ENCODE peak calls at places on chromosomes 4 and X, in eight cellular contexts. One of them, this sample, is unnamed.

GRCh38 chr4:148795156-148795864 is 353.1 kb upstream of the NR3C2 start:
- DNase-seq in iris pigment epithelial cell: peak
- DNase-seq in caudate nucleus: no peak
- DNase-seq in NAMALWA: no peak
- DNase-seq in lung: peak
- DNase-seq in posterior cingulate gyrus: no peak
- DNase-seq in activated gamma-delta T cell treated with anti-CD3 and anti-CD28 coated beads, Interleukin-2, amount 50 U/mL, for 16 hours: no peak
- DNase-seq in GM12865: no peak
- DNase-seq in this sample: no peak

GRCh38 chrX:154809939-154810665 is 4.8 kb upstream of the MPP1 start:
- DNase-seq in iris pigment epithelial cell: peak
- DNase-seq in caudate nucleus: no peak
- DNase-seq in NAMALWA: no peak
- DNase-seq in lung: no peak
- DNase-seq in posterior cingulate gyrus: no peak
- DNase-seq in activated gamma-delta T cell treated with anti-CD3 and anti-CD28 coated beads, Interleukin-2, amount 50 U/mL, for 16 hours: no peak
- DNase-seq in GM12865: no peak
- DNase-seq in this sample: no peak

GRCh38 chr4:102339018-102339417 is 6.3 kb downstream of the SLC39A8 start:
- DNase-seq in iris pigment epithelial cell: no peak
- DNase-seq in caudate nucleus: no peak
- DNase-seq in NAMALWA: no peak
- DNase-seq in lung: no peak
- DNase-seq in posterior cingulate gyrus: no peak
- DNase-seq in activated gamma-delta T cell treated with anti-CD3 and anti-CD28 coated beads, Interleukin-2, amount 50 U/mL, for 16 hours: no peak
- DNase-seq in GM12865: no peak
- DNase-seq in this sample: no peak

GRCh38 chr4:41360214-41360910 is 103.6 kb downstream of the UCHL1 start:
- DNase-seq in iris pigment epithelial cell: peak
- DNase-seq in caudate nucleus: peak
- DNase-seq in NAMALWA: no peak
- DNase-seq in lung: peak
- DNase-seq in posterior cingulate gyrus: peak
- DNase-seq in activated gamma-delta T cell treated with anti-CD3 and anti-CD28 coated beads, Interleukin-2, amount 50 U/mL, for 16 hours: no peak
- DNase-seq in GM12865: peak
- DNase-seq in this sample: peak

GRCh38 chrX:108270739-108271396 is 167.4 kb downstream of the COL4A6 start:
- DNase-seq in iris pigment epithelial cell: peak
- DNase-seq in caudate nucleus: no peak
- DNase-seq in NAMALWA: no peak
- DNase-seq in lung: no peak
- DNase-seq in posterior cingulate gyrus: no peak
- DNase-seq in activated gamma-delta T cell treated with anti-CD3 and anti-CD28 coated beads, Interleukin-2, amount 50 U/mL, for 16 hours: no peak
- DNase-seq in GM12865: peak
- DNase-seq in this sample: no peak

GRCh38 chr4:60944070-60944469 is 256.1 kb upstream of the ADGRL3 start:
- DNase-seq in iris pigment epithelial cell: no peak
- DNase-seq in caudate nucleus: no peak
- DNase-seq in NAMALWA: no peak
- DNase-seq in lung: no peak
- DNase-seq in posterior cingulate gyrus: no peak
- DNase-seq in activated gamma-delta T cell treated with anti-CD3 and anti-CD28 coated beads, Interleukin-2, amount 50 U/mL, for 16 hours: no peak
- DNase-seq in GM12865: no peak
- DNase-seq in this sample: no peak

GRCh38 chrX:154378799-154379568 is at the start of gene EMD:
- DNase-seq in iris pigment epithelial cell: peak
- DNase-seq in caudate nucleus: peak
- DNase-seq in NAMALWA: peak
- DNase-seq in lung: peak
- DNase-seq in posterior cingulate gyrus: peak
- DNase-seq in activated gamma-delta T cell treated with anti-CD3 and anti-CD28 coated beads, Interleukin-2, amount 50 U/mL, for 16 hours: peak
- DNase-seq in GM12865: peak
- DNase-seq in this sample: peak

GRCh38 chr4:187602339-187603092 is 393.1 kb upstream of the ZFP42 start:
- DNase-seq in iris pigment epithelial cell: peak
- DNase-seq in caudate nucleus: no peak
- DNase-seq in NAMALWA: no peak
- DNase-seq in lung: no peak
- DNase-seq in posterior cingulate gyrus: no peak
- DNase-seq in activated gamma-delta T cell treated with anti-CD3 and anti-CD28 coated beads, Interleukin-2, amount 50 U/mL, for 16 hours: no peak
- DNase-seq in GM12865: no peak
- DNase-seq in this sample: no peak

GRCh38 chr4:44046491-44046890 is 402.1 kb downstream of the KCTD8 start:
- DNase-seq in iris pigment epithelial cell: no peak
- DNase-seq in caudate nucleus: no peak
- DNase-seq in NAMALWA: no peak
- DNase-seq in lung: no peak
- DNase-seq in posterior cingulate gyrus: no peak
- DNase-seq in activated gamma-delta T cell treated with anti-CD3 and anti-CD28 coated beads, Interleukin-2, amount 50 U/mL, for 16 hours: no peak
- DNase-seq in GM12865: no peak
- DNase-seq in this sample: no peak

GRCh38 chr4:41977709-41978108 is 3.8 kb upstream of the DCAF4L1 start:
- DNase-seq in iris pigment epithelial cell: peak
- DNase-seq in caudate nucleus: no peak
- DNase-seq in NAMALWA: no peak
- DNase-seq in lung: no peak
- DNase-seq in posterior cingulate gyrus: no peak
- DNase-seq in activated gamma-delta T cell treated with anti-CD3 and anti-CD28 coated beads, Interleukin-2, amount 50 U/mL, for 16 hours: no peak
- DNase-seq in GM12865: no peak
- DNase-seq in this sample: no peak

GRCh38 chr4:182089326-182089725 is 153.9 kb upstream of the TENM3 start:
- DNase-seq in iris pigment epithelial cell: no peak
- DNase-seq in caudate nucleus: no peak
- DNase-seq in NAMALWA: peak
- DNase-seq in lung: no peak
- DNase-seq in posterior cingulate gyrus: no peak
- DNase-seq in activated gamma-delta T cell treated with anti-CD3 and anti-CD28 coated beads, Interleukin-2, amount 50 U/mL, for 16 hours: no peak
- DNase-seq in GM12865: peak
- DNase-seq in this sample: no peak

GRCh38 chrX:72123471-72124185 is 8.1 kb downstream of the RTL5 start:
- DNase-seq in iris pigment epithelial cell: peak
- DNase-seq in caudate nucleus: no peak
- DNase-seq in NAMALWA: no peak
- DNase-seq in lung: no peak
- DNase-seq in posterior cingulate gyrus: no peak
- DNase-seq in activated gamma-delta T cell treated with anti-CD3 and anti-CD28 coated beads, Interleukin-2, amount 50 U/mL, for 16 hours: no peak
- DNase-seq in GM12865: no peak
- DNase-seq in this sample: no peak

GRCh38 chr4:95572304-95572991 is 23.7 kb upstream of the UNC5C start:
- DNase-seq in iris pigment epithelial cell: peak
- DNase-seq in caudate nucleus: no peak
- DNase-seq in NAMALWA: no peak
- DNase-seq in lung: peak
- DNase-seq in posterior cingulate gyrus: no peak
- DNase-seq in activated gamma-delta T cell treated with anti-CD3 and anti-CD28 coated beads, Interleukin-2, amount 50 U/mL, for 16 hours: no peak
- DNase-seq in GM12865: no peak
- DNase-seq in this sample: no peak

GRCh38 chr4:153643406-153644016 is 40.6 kb upstream of the TLR2 start:
- DNase-seq in iris pigment epithelial cell: peak
- DNase-seq in caudate nucleus: no peak
- DNase-seq in NAMALWA: peak
- DNase-seq in lung: no peak
- DNase-seq in posterior cingulate gyrus: no peak
- DNase-seq in activated gamma-delta T cell treated with anti-CD3 and anti-CD28 coated beads, Interleukin-2, amount 50 U/mL, for 16 hours: no peak
- DNase-seq in GM12865: peak
- DNase-seq in this sample: no peak

GRCh38 chrX:13215729-13216128 is 104.1 kb downstream of the ATXN3L start:
- DNase-seq in iris pigment epithelial cell: peak
- DNase-seq in caudate nucleus: no peak
- DNase-seq in NAMALWA: no peak
- DNase-seq in lung: no peak
- DNase-seq in posterior cingulate gyrus: no peak
- DNase-seq in activated gamma-delta T cell treated with anti-CD3 and anti-CD28 coated beads, Interleukin-2, amount 50 U/mL, for 16 hours: no peak
- DNase-seq in GM12865: no peak
- DNase-seq in this sample: no peak

GRCh38 chr4:54423066-54423465 is 194.0 kb downstream of the PDGFRA start:
- DNase-seq in iris pigment epithelial cell: peak
- DNase-seq in caudate nucleus: no peak
- DNase-seq in NAMALWA: no peak
- DNase-seq in lung: no peak
- DNase-seq in posterior cingulate gyrus: no peak
- DNase-seq in activated gamma-delta T cell treated with anti-CD3 and anti-CD28 coated beads, Interleukin-2, amount 50 U/mL, for 16 hours: no peak
- DNase-seq in GM12865: no peak
- DNase-seq in this sample: no peak

GRCh38 chr4:98613453-98614075 is 44.8 kb downstream of the TSPAN5 start:
- DNase-seq in iris pigment epithelial cell: no peak
- DNase-seq in caudate nucleus: no peak
- DNase-seq in NAMALWA: peak
- DNase-seq in lung: no peak
- DNase-seq in posterior cingulate gyrus: no peak
- DNase-seq in activated gamma-delta T cell treated with anti-CD3 and anti-CD28 coated beads, Interleukin-2, amount 50 U/mL, for 16 hours: no peak
- DNase-seq in GM12865: no peak
- DNase-seq in this sample: no peak

GRCh38 chr4:63302792-63303191 is 1106.5 kb downstream of the TECRL start:
- DNase-seq in iris pigment epithelial cell: no peak
- DNase-seq in caudate nucleus: no peak
- DNase-seq in NAMALWA: no peak
- DNase-seq in lung: no peak
- DNase-seq in posterior cingulate gyrus: no peak
- DNase-seq in activated gamma-delta T cell treated with anti-CD3 and anti-CD28 coated beads, Interleukin-2, amount 50 U/mL, for 16 hours: no peak
- DNase-seq in GM12865: no peak
- DNase-seq in this sample: no peak

GRCh38 chr4:3517731-3518510 is 14.3 kb downstream of the LRPAP1 start:
- DNase-seq in iris pigment epithelial cell: no peak
- DNase-seq in caudate nucleus: no peak
- DNase-seq in NAMALWA: no peak
- DNase-seq in lung: no peak
- DNase-seq in posterior cingulate gyrus: no peak
- DNase-seq in activated gamma-delta T cell treated with anti-CD3 and anti-CD28 coated beads, Interleukin-2, amount 50 U/mL, for 16 hours: no peak
- DNase-seq in GM12865: no peak
- DNase-seq in this sample: no peak

GRCh38 chr4:180059216-180059881 is 2183.9 kb upstream of the TENM3 start:
- DNase-seq in iris pigment epithelial cell: peak
- DNase-seq in caudate nucleus: peak
- DNase-seq in NAMALWA: no peak
- DNase-seq in lung: no peak
- DNase-seq in posterior cingulate gyrus: peak
- DNase-seq in activated gamma-delta T cell treated with anti-CD3 and anti-CD28 coated beads, Interleukin-2, amount 50 U/mL, for 16 hours: no peak
- DNase-seq in GM12865: peak
- DNase-seq in this sample: no peak

GRCh38 chrX:84467898-84468297 is 34.4 kb downstream of the HDX start:
- DNase-seq in iris pigment epithelial cell: no peak
- DNase-seq in caudate nucleus: no peak
- DNase-seq in NAMALWA: no peak
- DNase-seq in lung: no peak
- DNase-seq in posterior cingulate gyrus: no peak
- DNase-seq in activated gamma-delta T cell treated with anti-CD3 and anti-CD28 coated beads, Interleukin-2, amount 50 U/mL, for 16 hours: no peak
- DNase-seq in GM12865: no peak
- DNase-seq in this sample: no peak

GRCh38 chrX:109704563-109704962 is 28.5 kb downstream of the ACSL4 start:
- DNase-seq in iris pigment epithelial cell: no peak
- DNase-seq in caudate nucleus: no peak
- DNase-seq in NAMALWA: no peak
- DNase-seq in lung: no peak
- DNase-seq in posterior cingulate gyrus: no peak
- DNase-seq in activated gamma-delta T cell treated with anti-CD3 and anti-CD28 coated beads, Interleukin-2, amount 50 U/mL, for 16 hours: no peak
- DNase-seq in GM12865: peak
- DNase-seq in this sample: no peak

GRCh38 chr4:112296949-112297483 is at the start of gene ALPK1:
- DNase-seq in iris pigment epithelial cell: peak
- DNase-seq in caudate nucleus: no peak
- DNase-seq in NAMALWA: peak
- DNase-seq in lung: no peak
- DNase-seq in posterior cingulate gyrus: no peak
- DNase-seq in activated gamma-delta T cell treated with anti-CD3 and anti-CD28 coated beads, Interleukin-2, amount 50 U/mL, for 16 hours: no peak
- DNase-seq in GM12865: peak
- DNase-seq in this sample: no peak

This sample was measured in hypothalamus.